ENCODE peak calls at places on chromosomes 13 and 19, in seven cellular contexts. S, U, X, P, C, E and B are unnamed samples.

GRCh38 chr13:97211986-97212385 is 10.1 kb upstream of the MBNL2 start:
- DNase-seq in S (no peak), U (no peak), X (no peak), P (peak; percentile 55), C (no peak), E (no peak), B (no peak)

GRCh38 chr13:30862707-30863106 is 43.4 kb upstream of the MEDAG start:
- DNase-seq in S (no peak), U (peak; percentile 46), X (no peak), P (peak; percentile 48), C (peak; percentile 70), E (peak; percentile 60), B (no peak)

GRCh38 chr13:97544041-97544765 is 110.2 kb downstream of the RAP2A start:
- DNase-seq in S (no peak), U (no peak), X (no peak), P (peak; percentile 22), C (no peak), E (no peak), B (no peak)

GRCh38 chr19:21328402-21328801 is 808 bp downstream of the ZNF708 start:
- DNase-seq in S (no peak), U (no peak), X (no peak), P (no peak), C (no peak), E (no peak), B (no peak)

GRCh38 chr19:15252398-15253018 is 20.3 kb upstream of the EPHX3 start:
- DNase-seq in S (no peak), U (no peak), X (no peak), P (peak; percentile 69), C (no peak), E (no peak), B (no peak)

GRCh38 chr19:41373993-41374392 is 2.3 kb upstream of the TMEM91 start:
- DNase-seq in S (no peak), U (peak; percentile 90), X (peak; percentile 93), P (peak; percentile 96), C (peak; percentile 85), E (peak; percentile 75), B (peak; percentile 97)

GRCh38 chr19:48859711-48860572 is 8.5 kb downstream of the PLEKHA4 start:
- DNase-seq in S (no peak), U (peak; percentile 20), X (no peak), P (no peak), C (peak; percentile 84), E (no peak), B (no peak)

GRCh38 chr13:80339841-80340642 is 884 bp downstream of the SPRY2 start:
- DNase-seq in S (peak; percentile 72), U (peak; percentile 52), X (no peak), P (peak; percentile 46), C (peak; percentile 79), E (peak; percentile 74), B (no peak)

GRCh38 chr19:51081476-51081875 is 1.2 kb downstream of the KLK14 start:
- DNase-seq in S (no peak), U (no peak), X (no peak), P (no peak), C (no peak), E (no peak), B (no peak)

GRCh38 chr19:42634409-42635232 is 39.9 kb upstream of the CEACAM8 start:
- DNase-seq in S (no peak), U (no peak), X (no peak), P (peak; percentile 25), C (no peak), E (no peak), B (no peak)

GRCh38 chr19:38369584-38369983 is 4.8 kb upstream of the PSMD8 start:
- DNase-seq in S (no peak), U (no peak), X (no peak), P (no peak), C (no peak), E (no peak), B (no peak)

GRCh38 chr19:11767633-11768133 is 883 bp downstream of the ZNF441 start:
- DNase-seq in S (no peak), U (peak; percentile 17), X (no peak), P (peak; percentile 40), C (peak; percentile 82), E (peak; percentile 74), B (no peak)

GRCh38 chr19:30102239-30102638 is 160.2 kb downstream of the URI1 start:
- DNase-seq in S (no peak), U (no peak), X (no peak), P (no peak), C (no peak), E (no peak), B (no peak)
- TF ChIP-seq CTCF in S (no peak), U (no peak), X (no peak), P (no peak), C (no peak), E (no peak), B (no peak)

GRCh38 chr19:18672606-18673337 is 10.7 kb upstream of the CRTC1 start:
- DNase-seq in S (no peak), U (no peak), X (no peak), P (peak; percentile 76), C (no peak), E (no peak), B (no peak)

GRCh38 chr19:18676692-18677091 is 6.8 kb upstream of the CRTC1 start:
- DNase-seq in S (no peak), U (no peak), X (no peak), P (no peak), C (no peak), E (no peak), B (no peak)

GRCh38 chr19:18674616-18675015 is 8.9 kb upstream of the CRTC1 start:
- DNase-seq in S (no peak), U (peak; percentile 69), X (no peak), P (no peak), C (no peak), E (no peak), B (no peak)

GRCh38 chr19:18677156-18677555 is 6.3 kb upstream of the CRTC1 start:
- DNase-seq in S (no peak), U (no peak), X (no peak), P (no peak), C (no peak), E (no peak), B (no peak)

GRCh38 chr19:18675779-18676178 is 7.7 kb upstream of the CRTC1 start:
- DNase-seq in S (no peak), U (no peak), X (no peak), P (peak; percentile 34), C (no peak), E (no peak), B (no peak)
- TF ChIP-seq CTCF in S (peak; percentile 59), U (peak; percentile 34), X (no peak), P (peak; percentile 50), C (no peak), E (no peak), B (peak; percentile 60)

GRCh38 chr19:55058781-55059610 is 4.0 kb downstream of the RDH13 start:
- DNase-seq in S (no peak), U (no peak), X (no peak), P (no peak), C (no peak), E (no peak), B (no peak)
- TF ChIP-seq CTCF in S (no peak), U (no peak), X (no peak), P (no peak), C (no peak), E (no peak), B (no peak)

GRCh38 chr19:18478545-18479311 is 40.8 kb upstream of the ISYNA1 start:
- DNase-seq in S (no peak), U (peak; percentile 82), X (peak; percentile 96), P (peak; percentile 91), C (peak; percentile 82), E (peak; percentile 84), B (no peak)
- TF ChIP-seq CTCF in S (no peak), U (no peak), X (no peak), P (no peak), C (no peak), E (no peak), B (no peak)